ENCODE peak calls at places on chromosome 1, in seven cellular contexts. One of them, this sample, is unnamed.

GRCh38 chr1:202621446-202621845 is 88.8 kb downstream of the SYT2 start:
- DNase-seq in fibroblast of pulmonary artery: no peak
- DNase-seq in lower leg skin: no peak
- DNase-seq in AG04449: no peak
- DNase-seq in NCI-H1105: no peak
- DNase-seq in neuronal stem cell: no peak
- DNase-seq in effector memory CD8-positive, alpha-beta T cell: no peak
- DNase-seq in this sample: no peak

GRCh38 chr1:206521002-206521585 is 13.8 kb downstream of the RASSF5 start:
- DNase-seq in AG04449: no peak
- DNase-seq in fibroblast of pulmonary artery: no peak
- DNase-seq in neuronal stem cell: no peak
- DNase-seq in NCI-H1105: no peak
- DNase-seq in lower leg skin: no peak
- DNase-seq in effector memory CD8-positive, alpha-beta T cell: no peak
- DNase-seq in this sample: no peak

GRCh38 chr1:90856608-90857007 is 139.5 kb upstream of the BARHL2 start:
- DNase-seq in NCI-H1105: no peak
- DNase-seq in neuronal stem cell: no peak
- DNase-seq in effector memory CD8-positive, alpha-beta T cell: no peak
- DNase-seq in fibroblast of pulmonary artery: no peak
- DNase-seq in lower leg skin: no peak
- DNase-seq in AG04449: no peak
- DNase-seq in this sample: no peak

GRCh38 chr1:226979517-226980121 is 39.5 kb downstream of the COQ8A start:
- DNase-seq in neuronal stem cell: no peak
- DNase-seq in NCI-H1105: no peak
- DNase-seq in fibroblast of pulmonary artery: no peak
- DNase-seq in AG04449: no peak
- DNase-seq in effector memory CD8-positive, alpha-beta T cell: no peak
- DNase-seq in lower leg skin: no peak
- DNase-seq in this sample: no peak

GRCh38 chr1:161209790-161210409 is 5.2 kb upstream of the FCER1G start:
- DNase-seq in fibroblast of pulmonary artery: peak
- DNase-seq in neuronal stem cell: no peak
- DNase-seq in effector memory CD8-positive, alpha-beta T cell: peak
- DNase-seq in lower leg skin: peak
- DNase-seq in NCI-H1105: peak
- DNase-seq in AG04449: no peak
- DNase-seq in this sample: peak

GRCh38 chr1:97414682-97415312 is 506.0 kb downstream of the DPYD start:
- DNase-seq in lower leg skin: no peak
- DNase-seq in AG04449: no peak
- DNase-seq in effector memory CD8-positive, alpha-beta T cell: no peak
- DNase-seq in NCI-H1105: no peak
- DNase-seq in fibroblast of pulmonary artery: no peak
- DNase-seq in neuronal stem cell: no peak
- DNase-seq in this sample: no peak

GRCh38 chr1:234597894-234598293 is 12.1 kb downstream of the IRF2BP2 start:
- DNase-seq in effector memory CD8-positive, alpha-beta T cell: peak
- DNase-seq in lower leg skin: no peak
- DNase-seq in fibroblast of pulmonary artery: peak
- DNase-seq in AG04449: no peak
- DNase-seq in NCI-H1105: no peak
- DNase-seq in neuronal stem cell: no peak
- DNase-seq in this sample: peak

GRCh38 chr1:53729536-53730485 is 9.2 kb downstream of the GLIS1 start:
- DNase-seq in fibroblast of pulmonary artery: no peak
- DNase-seq in neuronal stem cell: no peak
- DNase-seq in NCI-H1105: no peak
- DNase-seq in effector memory CD8-positive, alpha-beta T cell: no peak
- DNase-seq in lower leg skin: peak
- DNase-seq in AG04449: no peak
- DNase-seq in this sample: no peak

GRCh38 chr1:46333300-46334029 is 7.1 kb upstream of the NSUN4 start:
- DNase-seq in effector memory CD8-positive, alpha-beta T cell: no peak
- DNase-seq in lower leg skin: no peak
- DNase-seq in AG04449: no peak
- DNase-seq in fibroblast of pulmonary artery: peak
- DNase-seq in neuronal stem cell: no peak
- DNase-seq in NCI-H1105: no peak
- DNase-seq in this sample: peak

GRCh38 chr1:180937624-180938225 is 25.0 kb downstream of the KIAA1614 start:
- DNase-seq in AG04449: no peak
- DNase-seq in NCI-H1105: no peak
- DNase-seq in neuronal stem cell: no peak
- DNase-seq in lower leg skin: no peak
- DNase-seq in fibroblast of pulmonary artery: no peak
- DNase-seq in effector memory CD8-positive, alpha-beta T cell: no peak
- DNase-seq in this sample: no peak

GRCh38 chr1:152167835-152168534 is 9.0 kb upstream of the RPTN start:
- DNase-seq in neuronal stem cell: no peak
- DNase-seq in NCI-H1105: no peak
- DNase-seq in lower leg skin: no peak
- DNase-seq in AG04449: peak
- DNase-seq in effector memory CD8-positive, alpha-beta T cell: no peak
- DNase-seq in fibroblast of pulmonary artery: peak
- DNase-seq in this sample: peak

GRCh38 chr1:230188826-230189225 is 121.8 kb downstream of the GALNT2 start:
- DNase-seq in fibroblast of pulmonary artery: no peak
- DNase-seq in lower leg skin: peak
- DNase-seq in NCI-H1105: no peak
- DNase-seq in effector memory CD8-positive, alpha-beta T cell: no peak
- DNase-seq in neuronal stem cell: no peak
- DNase-seq in AG04449: no peak
- DNase-seq in this sample: no peak

GRCh38 chr1:25803368-25803767 is 3.4 kb downstream of the SELENON start:
- DNase-seq in lower leg skin: no peak
- DNase-seq in fibroblast of pulmonary artery: no peak
- DNase-seq in effector memory CD8-positive, alpha-beta T cell: no peak
- DNase-seq in neuronal stem cell: no peak
- DNase-seq in NCI-H1105: no peak
- DNase-seq in AG04449: no peak
- DNase-seq in this sample: no peak

GRCh38 chr1:166090244-166090643 is 76.6 kb downstream of the FAM78B start:
- DNase-seq in effector memory CD8-positive, alpha-beta T cell: no peak
- DNase-seq in neuronal stem cell: no peak
- DNase-seq in AG04449: no peak
- DNase-seq in fibroblast of pulmonary artery: no peak
- DNase-seq in lower leg skin: no peak
- DNase-seq in NCI-H1105: no peak
- DNase-seq in this sample: no peak

GRCh38 chr1:63289135-63289534 is 33.2 kb upstream of the FOXD3 start:
- DNase-seq in fibroblast of pulmonary artery: no peak
- DNase-seq in effector memory CD8-positive, alpha-beta T cell: no peak
- DNase-seq in lower leg skin: no peak
- DNase-seq in NCI-H1105: no peak
- DNase-seq in neuronal stem cell: no peak
- DNase-seq in AG04449: no peak
- DNase-seq in this sample: no peak

GRCh38 chr1:32703479-32704291 is 1.1 kb upstream of the SYNC start:
- DNase-seq in NCI-H1105: no peak
- DNase-seq in effector memory CD8-positive, alpha-beta T cell: no peak
- DNase-seq in neuronal stem cell: no peak
- DNase-seq in lower leg skin: no peak
- DNase-seq in fibroblast of pulmonary artery: peak
- DNase-seq in AG04449: peak
- DNase-seq in this sample: peak

GRCh38 chr1:13661539-13661938 is 38.4 kb upstream of the PRDM2 start:
- DNase-seq in NCI-H1105: no peak
- DNase-seq in neuronal stem cell: no peak
- DNase-seq in lower leg skin: no peak
- DNase-seq in AG04449: no peak
- DNase-seq in fibroblast of pulmonary artery: peak
- DNase-seq in effector memory CD8-positive, alpha-beta T cell: no peak
- DNase-seq in this sample: peak